ENCODE peak calls at places on chromosomes 16 and 17, in nine cellular contexts. R, C, S, X, B, J, N, T and H are unnamed samples.

GRCh38 chr17:36495076-36495578 is 8.6 kb downstream of the ZNHIT3 start:
- DNase-seq in R (no peak), C (peak), S (no peak), X (no peak), B (no peak), J (no peak), N (no peak), T (no peak), H (no peak)

GRCh38 chr17:61467416-61468262 is 15.4 kb downstream of the TBX4 start:
- DNase-seq in R (peak), C (peak), S (no peak), X (peak), B (peak), J (peak), N (no peak), T (peak), H (no peak)

GRCh38 chr16:66568355-66568754 is 2.1 kb downstream of the CMTM1 start:
- DNase-seq in R (peak), C (no peak), S (no peak), X (peak), B (no peak), J (no peak), N (no peak), T (no peak), H (no peak)

GRCh38 chr17:34135841-34136240 is 119.2 kb upstream of the CCL2 start:
- DNase-seq in R (no peak), C (no peak), S (no peak), X (no peak), B (no peak), J (no peak), N (no peak), T (no peak), H (no peak)

GRCh38 chr16:58299757-58300349 is 5.0 kb upstream of the PRSS54 start:
- DNase-seq in R (peak), C (peak), S (peak), X (peak), B (no peak), J (no peak), N (peak), T (peak), H (no peak)

GRCh38 chr17:19327039-19327776 is 35.3 kb downstream of the B9D1 start:
- DNase-seq in R (peak), C (no peak), S (no peak), X (peak), B (no peak), J (peak), N (no peak), T (peak), H (peak)

GRCh38 chr16:6964679-6965078 is 368.0 kb upstream of the RBFOX1 start:
- DNase-seq in R (no peak), C (peak), S (no peak), X (no peak), B (no peak), J (no peak), N (no peak), T (no peak), H (no peak)

GRCh38 chr17:82228842-82229685 is at the start of gene SLC16A3:
- DNase-seq in R (peak), C (peak), S (peak), X (peak), B (peak), J (peak), N (no peak), T (no peak), H (no peak)

GRCh38 chr16:14455577-14455976 is 174.5 kb downstream of the PARN start:
- DNase-seq in R (no peak), C (no peak), S (no peak), X (peak), B (no peak), J (peak), N (peak), T (peak), H (no peak)

GRCh38 chr17:81238490-81238814 is 403 bp downstream of the TEPSIN start:
- DNase-seq in R (no peak), C (no peak), S (no peak), X (no peak), B (no peak), J (no peak), N (no peak), T (no peak), H (no peak)

GRCh38 chr17:45408611-45409421 is 23.9 kb downstream of the ARHGAP27 start:
- DNase-seq in R (no peak), C (no peak), S (no peak), X (no peak), B (peak), J (no peak), N (no peak), T (no peak), H (no peak)

GRCh38 chr17:45409659-45410076 is 23.0 kb downstream of the ARHGAP27 start:
- DNase-seq in R (no peak), C (no peak), S (peak), X (no peak), B (no peak), J (no peak), N (no peak), T (no peak), H (no peak)

GRCh38 chr17:45413498-45413923 is 19.2 kb downstream of the ARHGAP27 start:
- DNase-seq in R (no peak), C (no peak), S (no peak), X (no peak), B (peak), J (no peak), N (peak), T (no peak), H (no peak)

GRCh38 chr17:45411348-45412105 is 21.1 kb downstream of the ARHGAP27 start:
- DNase-seq in R (no peak), C (no peak), S (no peak), X (no peak), B (peak), J (no peak), N (no peak), T (no peak), H (no peak)

DNA sequence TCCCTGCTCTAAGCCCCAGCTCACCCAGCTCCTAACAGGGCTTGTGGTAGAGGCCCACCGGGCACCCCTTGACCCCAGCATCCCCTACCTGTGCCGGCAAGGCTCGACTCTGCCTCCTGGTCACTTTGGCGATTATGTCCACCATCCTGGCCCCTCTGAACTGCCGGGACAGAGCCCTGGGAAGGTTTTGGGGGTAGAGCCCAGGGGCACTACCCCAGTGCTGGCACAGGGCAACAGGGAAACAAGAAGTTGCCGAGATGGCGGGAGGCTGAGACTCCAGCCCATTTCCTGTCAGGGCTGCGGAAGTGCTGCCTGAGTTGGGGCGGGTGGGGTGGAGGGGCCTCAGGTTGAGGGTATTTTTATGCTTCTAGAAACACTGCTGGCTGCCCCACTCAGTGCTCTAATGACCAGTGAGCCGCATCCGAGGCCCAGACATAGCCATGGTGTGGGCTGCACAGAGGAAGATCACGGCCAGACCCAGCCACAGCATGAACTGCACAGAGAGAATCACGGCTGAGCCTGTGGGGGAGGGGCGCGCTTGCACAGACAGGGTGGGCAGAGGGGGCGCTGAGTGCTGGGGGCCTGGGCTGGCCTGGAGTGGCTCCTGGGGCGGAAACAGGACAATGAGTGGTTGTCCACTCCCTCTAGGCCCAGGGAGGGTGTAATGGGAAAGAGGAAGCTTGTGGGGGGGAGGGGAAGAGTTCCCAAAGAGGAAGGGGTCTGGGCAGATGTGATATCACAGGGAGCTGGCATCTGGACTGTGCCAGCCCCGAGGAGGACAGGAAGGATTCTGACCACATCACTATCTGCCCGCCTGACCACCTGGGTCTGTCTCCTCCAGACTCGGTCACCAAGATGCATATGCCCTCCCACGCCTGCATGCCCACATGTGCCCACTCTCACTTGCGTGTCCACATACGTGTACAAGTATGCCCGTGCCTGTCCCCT is 22.3 kb downstream of the ARHGAP27 start:
- DNase-seq in R (no peak), C (no peak), S (peak), X (no peak), B (peak), J (no peak), N (no peak), T (no peak), H (no peak)
- H3K4me3 ChIP-seq in R (no peak), C (no peak), S (peak), X (no peak), B (peak), J (no peak), N (no peak), T (no peak), H (no peak)

GRCh38 chr17:2395258-2396170 is 5.3 kb downstream of the MNT start:
- DNase-seq in R (no peak), C (no peak), S (no peak), X (no peak), B (peak), J (peak), N (peak), T (no peak), H (no peak)
- H3K9ac ChIP-seq in R (no peak), C (no peak), S (no peak), X (peak), B (peak), J (peak), N (peak), T (peak), H (peak)

DNA sequence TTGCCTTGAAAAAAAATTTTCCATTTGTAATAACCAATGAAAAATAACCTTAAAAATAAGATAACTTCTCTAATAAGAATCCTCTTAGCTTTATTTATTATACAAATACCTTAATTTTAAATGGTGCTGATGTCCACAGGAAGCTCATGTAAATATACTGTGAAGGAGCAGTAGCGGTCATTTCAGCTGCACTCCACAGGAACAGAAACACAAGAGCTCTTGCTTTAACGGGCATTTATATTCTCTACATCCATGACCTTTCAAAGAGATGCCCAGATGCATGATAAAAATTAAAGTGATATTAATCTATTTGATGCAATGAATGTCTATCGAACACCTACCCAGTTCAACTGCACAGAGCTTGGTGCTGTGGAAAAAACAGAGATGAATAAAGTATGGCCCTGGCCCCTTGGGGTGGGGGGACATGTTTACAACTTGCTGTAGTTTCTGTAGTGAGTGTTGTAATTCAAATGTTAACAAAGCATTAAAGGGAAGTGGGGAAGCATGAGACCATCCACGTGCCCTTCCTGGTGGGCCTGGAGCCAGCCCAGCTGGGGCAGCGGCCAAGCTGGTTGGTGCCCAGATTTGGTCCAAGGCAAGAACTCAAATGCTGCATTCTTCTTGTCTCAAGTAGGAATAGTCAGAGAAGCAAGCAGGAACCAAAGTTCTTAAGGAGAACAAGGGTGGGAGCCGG is 47.9 kb downstream of the IQCK start:
- DNase-seq in R (no peak), C (no peak), S (no peak), X (peak), B (peak), J (no peak), N (no peak), T (no peak), H (no peak)
- H3K4me3 ChIP-seq in R (no peak), C (no peak), S (no peak), X (no peak), B (no peak), J (no peak), N (no peak), T (no peak), H (no peak)

DNA sequence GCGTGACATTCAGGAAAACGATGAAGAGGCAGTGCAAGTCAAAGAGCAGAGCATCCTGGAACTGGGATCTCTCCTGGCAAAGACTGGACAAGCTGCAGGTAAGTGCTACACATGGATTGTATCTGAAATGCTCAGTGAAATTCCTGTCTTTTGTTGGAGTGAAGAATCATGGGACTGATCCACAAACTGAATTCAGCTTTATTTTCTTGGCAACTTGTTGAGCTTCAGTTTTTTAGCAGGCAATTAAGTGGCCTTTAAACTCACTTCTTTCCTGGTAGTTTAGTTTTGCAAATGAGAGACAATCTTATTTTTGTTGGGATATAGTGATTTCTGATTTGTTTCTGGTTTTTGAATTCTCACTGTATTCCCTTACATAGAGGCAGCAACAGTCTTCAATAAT is 2.6 kb downstream of the PSMD11 start:
- DNase-seq in R (no peak), C (no peak), S (no peak), X (no peak), B (no peak), J (no peak), N (no peak), T (no peak), H (no peak)
- H3K9ac ChIP-seq in R (no peak), C (no peak), S (peak), X (no peak), B (no peak), J (peak), N (no peak), T (no peak), H (no peak)

DNA sequence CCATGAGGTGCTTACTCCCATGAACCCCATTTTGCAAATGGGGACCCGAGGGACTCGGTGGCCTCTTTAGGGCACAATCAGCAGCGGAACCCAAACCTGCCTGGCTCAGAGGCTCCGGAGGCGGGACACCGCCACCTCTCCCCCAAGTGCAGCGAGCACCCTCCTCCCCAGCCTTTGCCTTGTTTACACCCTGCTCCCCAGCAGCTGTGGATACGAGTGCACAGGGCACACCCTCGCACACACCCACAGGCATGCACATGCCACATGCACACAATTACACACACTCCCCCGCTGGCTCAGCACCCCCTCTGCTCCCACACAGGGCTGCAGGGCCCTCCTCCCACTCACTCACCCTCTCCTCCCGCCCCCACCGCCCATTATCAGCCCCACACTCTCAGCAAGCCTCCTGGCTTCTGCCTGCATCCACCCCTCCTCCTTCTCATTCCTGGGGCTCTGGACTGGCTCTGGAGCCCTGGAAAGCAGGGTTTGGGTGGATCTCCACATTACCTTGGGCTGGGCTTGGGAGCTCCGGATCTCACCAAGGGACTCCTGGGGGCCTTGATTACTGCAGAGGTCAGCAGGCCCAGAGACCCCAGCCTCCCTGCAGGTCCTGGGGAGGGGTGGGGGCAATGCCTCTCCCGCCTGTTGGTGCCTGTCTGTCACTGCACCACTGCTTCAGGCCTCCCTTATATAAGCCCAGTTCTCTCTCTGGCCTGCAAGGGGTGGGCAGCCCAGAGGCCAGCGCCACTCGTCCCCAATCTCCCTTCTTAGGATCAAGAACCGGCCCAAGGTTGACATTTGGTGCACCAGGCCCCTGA is 6.4 kb downstream of the PDK2 start:
- DNase-seq in R (no peak), C (peak), S (no peak), X (peak), B (peak), J (peak), N (no peak), T (no peak), H (no peak)
- H3K4me3 ChIP-seq in R (no peak), C (no peak), S (no peak), X (no peak), B (no peak), J (no peak), N (no peak), T (no peak), H (no peak)